ENCODE peak calls at places on chromosomes 2 and 18, in five cellular contexts. P is AG04450, B is esophagus squamous epithelium, K is body of pancreas, U is HAP-1. I is an unnamed sample.

GRCh38 chr18:55763298-55763697 is 175.3 kb upstream of the TCF4 start:
- DNase-seq in P (peak; percentile 42), K (no peak), B (no peak), U (no peak), I (no peak)

GRCh38 chr2:122244830-122245229 is 489.4 kb downstream of the TSN start:
- DNase-seq in U (no peak), P (no peak), K (no peak), B (no peak), I (no peak)

GRCh38 chr18:6959110-6959509 is 158.5 kb downstream of the LAMA1 start:
- DNase-seq in U (no peak), P (no peak), B (no peak), K (no peak), I (no peak)

GRCh38 chr2:134252092-134252775 is 1.6 kb upstream of the MGAT5 start:
- DNase-seq in P (no peak), U (no peak), K (no peak), B (no peak), I (peak; percentile 55)

GRCh38 chr2:235170536-235171510 is 219.0 kb downstream of the SH3BP4 start:
- DNase-seq in K (peak; percentile 17), U (peak; percentile 17), P (peak; percentile 13), B (no peak), I (no peak)

GRCh38 chr18:62976227-62976626 is 260.9 kb downstream of the PHLPP1 start:
- DNase-seq in K (no peak), P (no peak), B (no peak), U (no peak), I (no peak)

GRCh38 chr2:208807756-208808155 is 401.2 kb downstream of the PTH2R start:
- DNase-seq in U (no peak), K (no peak), P (no peak), B (no peak), I (no peak)

GRCh38 chr2:181037922-181038321 is 57.5 kb downstream of the UBE2E3 start:
- DNase-seq in K (no peak), P (peak; percentile 21), U (no peak), B (no peak), I (no peak)

GRCh38 chr2:17573085-17573805 is 32.7 kb downstream of the VSNL1 start:
- DNase-seq in K (no peak), P (no peak), B (no peak), U (no peak), I (no peak)

GRCh38 chr18:35478520-35479435 is 19.0 kb downstream of the INO80C start:
- DNase-seq in K (no peak), P (no peak), U (no peak), B (no peak), I (no peak)

GRCh38 chr2:562391-563364 is 114.5 kb downstream of the TMEM18 start:
- DNase-seq in U (no peak), K (no peak), B (no peak), P (no peak), I (no peak)

GRCh38 chr2:111178730-111179405 is 58.2 kb downstream of the BCL2L11 start:
- DNase-seq in B (no peak), P (peak; percentile 8), K (peak; percentile 27), U (no peak), I (no peak)

I was measured in B cell.